ENCODE peak calls at places on chromosomes 5 and 9, in seven cellular contexts. One of them, this sample, is unnamed.

GRCh38 chr5:9387879-9388278 is 158.0 kb downstream of the SEMA5A start:
- DNase-seq in activated gamma-delta T cell treated with Interleukin-2 at 50 U/mL for 16 hours: no peak
- DNase-seq in EL: no peak
- DNase-seq in GM03348: no peak
- DNase-seq in MV-4-11: no peak
- DNase-seq in NAMALWA: no peak
- DNase-seq in transverse colon: no peak
- DNase-seq in this sample: no peak

GRCh38 chr9:1460143-1460769 is 410.1 kb downstream of the DMRT2 start:
- DNase-seq in activated gamma-delta T cell treated with Interleukin-2 at 50 U/mL for 16 hours: no peak
- DNase-seq in EL: peak
- DNase-seq in GM03348: no peak
- DNase-seq in MV-4-11: peak
- DNase-seq in NAMALWA: peak
- DNase-seq in transverse colon: peak
- DNase-seq in this sample: no peak

GRCh38 chr9:12813960-12814876 is 39.4 kb downstream of the LURAP1L start:
- DNase-seq in activated gamma-delta T cell treated with Interleukin-2 at 50 U/mL for 16 hours: no peak
- DNase-seq in EL: peak
- DNase-seq in GM03348: peak
- DNase-seq in MV-4-11: peak
- DNase-seq in NAMALWA: no peak
- DNase-seq in transverse colon: peak
- DNase-seq in this sample: no peak

GRCh38 chr5:37926732-37927131 is 86.9 kb upstream of the GDNF start:
- DNase-seq in activated gamma-delta T cell treated with Interleukin-2 at 50 U/mL for 16 hours: no peak
- DNase-seq in EL: no peak
- DNase-seq in GM03348: peak
- DNase-seq in MV-4-11: peak
- DNase-seq in NAMALWA: no peak
- DNase-seq in transverse colon: no peak
- DNase-seq in this sample: no peak

GRCh38 chr9:84773023-84773422 is 103.5 kb downstream of the NTRK2 start:
- DNase-seq in activated gamma-delta T cell treated with Interleukin-2 at 50 U/mL for 16 hours: no peak
- DNase-seq in EL: peak
- DNase-seq in GM03348: peak
- DNase-seq in MV-4-11: no peak
- DNase-seq in NAMALWA: no peak
- DNase-seq in transverse colon: no peak
- DNase-seq in this sample: no peak

GRCh38 chr5:58322453-58322852 is 137.4 kb downstream of the PLK2 start:
- DNase-seq in activated gamma-delta T cell treated with Interleukin-2 at 50 U/mL for 16 hours: no peak
- DNase-seq in EL: peak
- DNase-seq in GM03348: peak
- DNase-seq in MV-4-11: no peak
- DNase-seq in NAMALWA: no peak
- DNase-seq in transverse colon: no peak
- DNase-seq in this sample: no peak

GRCh38 chr9:88660611-88661010 is 125.6 kb downstream of the NXNL2 start:
- DNase-seq in activated gamma-delta T cell treated with Interleukin-2 at 50 U/mL for 16 hours: no peak
- DNase-seq in EL: peak
- DNase-seq in GM03348: no peak
- DNase-seq in MV-4-11: no peak
- DNase-seq in NAMALWA: peak
- DNase-seq in transverse colon: no peak
- DNase-seq in this sample: no peak

GRCh38 chr5:140172473-140172872 is 2.5 kb upstream of the CYSTM1 start:
- DNase-seq in activated gamma-delta T cell treated with Interleukin-2 at 50 U/mL for 16 hours: no peak
- DNase-seq in EL: no peak
- DNase-seq in GM03348: no peak
- DNase-seq in MV-4-11: no peak
- DNase-seq in NAMALWA: no peak
- DNase-seq in transverse colon: no peak
- DNase-seq in this sample: no peak

GRCh38 chr5:110561510-110561909 is 165.0 kb downstream of the TMEM232 start:
- DNase-seq in activated gamma-delta T cell treated with Interleukin-2 at 50 U/mL for 16 hours: no peak
- DNase-seq in EL: no peak
- DNase-seq in GM03348: no peak
- DNase-seq in MV-4-11: no peak
- DNase-seq in NAMALWA: no peak
- DNase-seq in transverse colon: no peak
- DNase-seq in this sample: no peak

GRCh38 chr5:79229357-79230174 is 6.4 kb upstream of the JMY start:
- DNase-seq in activated gamma-delta T cell treated with Interleukin-2 at 50 U/mL for 16 hours: no peak
- DNase-seq in EL: peak
- DNase-seq in GM03348: peak
- DNase-seq in MV-4-11: no peak
- DNase-seq in NAMALWA: no peak
- DNase-seq in transverse colon: no peak
- DNase-seq in this sample: peak

GRCh38 chr9:69085523-69086283 is 50.2 kb downstream of the FXN start:
- DNase-seq in activated gamma-delta T cell treated with Interleukin-2 at 50 U/mL for 16 hours: no peak
- DNase-seq in EL: peak
- DNase-seq in GM03348: peak
- DNase-seq in MV-4-11: no peak
- DNase-seq in NAMALWA: no peak
- DNase-seq in transverse colon: no peak
- DNase-seq in this sample: no peak

GRCh38 chr5:19835442-19835841 is 152.6 kb downstream of the CDH18 start:
- DNase-seq in activated gamma-delta T cell treated with Interleukin-2 at 50 U/mL for 16 hours: no peak
- DNase-seq in EL: no peak
- DNase-seq in GM03348: no peak
- DNase-seq in MV-4-11: no peak
- DNase-seq in NAMALWA: no peak
- DNase-seq in transverse colon: no peak
- DNase-seq in this sample: no peak

GRCh38 chr5:14028188-14028587 is 83.7 kb upstream of the DNAH5 start:
- DNase-seq in activated gamma-delta T cell treated with Interleukin-2 at 50 U/mL for 16 hours: no peak
- DNase-seq in EL: no peak
- DNase-seq in GM03348: no peak
- DNase-seq in MV-4-11: no peak
- DNase-seq in NAMALWA: no peak
- DNase-seq in transverse colon: no peak
- DNase-seq in this sample: no peak

GRCh38 chr5:72556351-72557146 is 49.3 kb upstream of the ZNF366 start:
- DNase-seq in activated gamma-delta T cell treated with Interleukin-2 at 50 U/mL for 16 hours: peak
- DNase-seq in EL: peak
- DNase-seq in GM03348: peak
- DNase-seq in MV-4-11: peak
- DNase-seq in NAMALWA: no peak
- DNase-seq in transverse colon: peak
- DNase-seq in this sample: no peak

GRCh38 chr5:131575660-131576227 is 59.3 kb downstream of the RAPGEF6 start:
- DNase-seq in activated gamma-delta T cell treated with Interleukin-2 at 50 U/mL for 16 hours: no peak
- DNase-seq in EL: no peak
- DNase-seq in GM03348: no peak
- DNase-seq in MV-4-11: no peak
- DNase-seq in NAMALWA: no peak
- DNase-seq in transverse colon: no peak
- DNase-seq in this sample: no peak